ENCODE peak calls at places on chromosomes 2 and 18, in seven cellular contexts. V, B, R, O, C, A and N are unnamed samples.

GRCh38 chr2:48305569-48305968 is 224.4 kb upstream of the STON1 start:
- DNase-seq in V (no peak), B (no peak), R (no peak), O (no peak), C (no peak), A (no peak), N (no peak)

GRCh38 chr2:223494987-223495386 is 107.2 kb downstream of the SCG2 start:
- DNase-seq in V (no peak), B (no peak), R (no peak), O (no peak), C (no peak), A (no peak), N (no peak)

GRCh38 chr2:181129654-181130053 is 149.2 kb downstream of the UBE2E3 start:
- DNase-seq in V (no peak), B (no peak), R (no peak), O (no peak), C (no peak), A (no peak), N (peak; percentile 34)

GRCh38 chr2:18119883-18120282 is 241.4 kb downstream of the KCNS3 start:
- DNase-seq in V (no peak), B (no peak), R (no peak), O (no peak), C (no peak), A (no peak), N (peak; percentile 61)

GRCh38 chr2:27408601-27409320 is 630 bp downstream of the PPM1G start:
- DNase-seq in V (no peak), B (no peak), R (no peak), O (no peak), C (no peak), A (no peak), N (no peak)

GRCh38 chr2:7430869-7431641 is 513.8 kb downstream of the RNF144A start:
- DNase-seq in V (peak; percentile 46), B (no peak), R (peak; percentile 38), O (no peak), C (peak; percentile 18), A (no peak), N (peak; percentile 75)

GRCh38 chr2:128522829-128523228 is 204.2 kb upstream of the HS6ST1 start:
- DNase-seq in V (no peak), B (no peak), R (no peak), O (no peak), C (no peak), A (no peak), N (no peak)

GRCh38 chr2:212939777-212940531 is 211.5 kb downstream of the IKZF2 start:
- DNase-seq in V (no peak), B (no peak), R (no peak), O (no peak), C (no peak), A (no peak), N (no peak)

GRCh38 chr2:181124499-181124898 is 144.1 kb downstream of the UBE2E3 start:
- DNase-seq in V (no peak), B (no peak), R (no peak), O (no peak), C (no peak), A (no peak), N (no peak)

GRCh38 chr2:52632543-52632942 is 1135.1 kb upstream of the CHAC2 start:
- DNase-seq in V (no peak), B (no peak), R (no peak), O (no peak), C (no peak), A (no peak), N (no peak)

GRCh38 chr2:161036926-161037325 is 123.3 kb upstream of the TANK start:
- DNase-seq in V (no peak), B (no peak), R (no peak), O (no peak), C (no peak), A (no peak), N (no peak)

GRCh38 chr2:215105607-215106354 is 32.6 kb downstream of the ABCA12 start:
- DNase-seq in V (no peak), B (no peak), R (no peak), O (peak; percentile 69), C (no peak), A (no peak), N (no peak)

GRCh38 chr2:167215595-167215994 is 327.3 kb downstream of the XIRP2 start:
- DNase-seq in V (no peak), B (no peak), R (no peak), O (no peak), C (no peak), A (no peak), N (no peak)

GRCh38 chr2:37246205-37246604 is 14.7 kb downstream of the NDUFAF7 start:
- DNase-seq in V (no peak), B (no peak), R (no peak), O (no peak), C (no peak), A (no peak), N (no peak)

DNA sequence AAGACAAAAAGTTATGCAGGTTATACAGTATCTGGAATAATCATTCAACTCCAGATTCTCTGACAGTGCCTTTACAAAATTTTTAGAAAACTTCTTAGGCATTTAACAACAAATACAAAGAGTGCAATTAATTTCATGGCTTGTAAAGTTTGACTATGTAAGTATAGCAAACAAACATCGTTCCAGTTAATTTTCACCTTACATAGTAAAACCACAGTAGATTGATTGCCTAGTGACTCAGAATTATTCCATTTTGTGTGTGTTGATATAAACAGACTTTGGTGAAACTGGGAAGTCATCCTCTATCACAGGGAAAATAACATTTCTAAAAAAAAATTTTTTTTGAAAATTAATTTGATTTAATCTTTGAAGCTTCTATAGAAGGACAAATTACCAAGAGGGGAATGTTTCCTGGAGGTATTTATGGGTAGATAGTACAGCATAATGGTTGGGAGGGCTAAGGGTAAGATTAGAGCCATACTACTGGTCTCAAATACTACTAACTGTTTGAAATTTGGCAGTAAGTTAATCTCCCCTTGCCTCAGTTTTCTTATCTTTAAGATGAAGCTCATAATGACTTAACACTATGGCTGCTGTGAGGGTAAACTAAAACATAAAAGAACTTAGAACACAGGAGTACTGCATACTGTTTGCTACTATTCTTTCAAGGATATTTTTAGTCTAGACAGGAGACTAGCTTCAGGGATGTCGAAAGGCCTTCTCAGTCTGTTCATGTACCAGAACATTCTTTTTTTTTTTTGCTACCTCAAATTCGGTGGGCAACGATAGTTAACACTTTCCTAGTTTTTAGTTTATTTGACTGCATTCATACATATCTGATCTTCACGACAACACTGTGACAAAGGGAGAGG is 19.6 kb downstream of the NDUFAF7 start:
- DNase-seq in V (no peak), B (no peak), R (no peak), O (no peak), C (no peak), A (no peak), N (no peak)
- H3K36me3 ChIP-seq in V (peaks cover 49% of the 10 kb centered on the region), B (peaks cover 50% of the 10 kb centered on the region), R (peaks cover 39% of the 10 kb centered on the region), O (peaks cover 9% of the 10 kb centered on the region), C (no peaks in the 10 kb centered on the region), A (peaks cover 72% of the 10 kb centered on the region), N (peaks cover 6% of the 10 kb centered on the region)

GRCh38 chr18:13375302-13376255 is 157.0 kb downstream of the LDLRAD4 start:
- DNase-seq in V (peak; percentile 90), B (peak; percentile 92), R (peak; percentile 28), O (peak; percentile 30), C (peak; percentile 47), A (peak; percentile 82), N (peak; percentile 93)
- H3K4me1 ChIP-seq in V (peaks cover 29% of the 10 kb centered on the region), B (peaks cover 86% of the 10 kb centered on the region), R (peaks cover 67% of the 10 kb centered on the region), O (peaks cover 8% of the 10 kb centered on the region), C (no peaks in the 10 kb centered on the region), A (peaks cover 94% of the 10 kb centered on the region), N (no peaks in the 10 kb centered on the region)

GRCh38 chr2:112159454-112159921 is 21.3 kb downstream of the FBLN7 start:
- DNase-seq in V (no peak), B (no peak), R (no peak), O (no peak), C (no peak), A (no peak), N (no peak)
- H3K36me3 ChIP-seq in V (no peaks in the 10 kb centered on the region), B (no peaks in the 10 kb centered on the region), R (no peaks in the 10 kb centered on the region), O (no peaks in the 10 kb centered on the region), C (no peaks in the 10 kb centered on the region), A (no peaks in the 10 kb centered on the region), N (no peaks in the 10 kb centered on the region)

GRCh38 chr2:217866457-217866856 is 136.3 kb downstream of the TNS1 start:
- DNase-seq in V (no peak), B (no peak), R (no peak), O (no peak), C (no peak), A (no peak), N (no peak)

GRCh38 chr2:217864960-217865359 is 137.8 kb downstream of the TNS1 start:
- DNase-seq in V (no peak), B (no peak), R (no peak), O (no peak), C (no peak), A (no peak), N (peak; percentile 32)

GRCh38 chr2:217863874-217864273 is 138.9 kb downstream of the TNS1 start:
- DNase-seq in V (no peak), B (no peak), R (no peak), O (no peak), C (no peak), A (no peak), N (no peak)

GRCh38 chr2:217868265-217868892 is 134.4 kb downstream of the TNS1 start:
- DNase-seq in V (no peak), B (no peak), R (no peak), O (no peak), C (no peak), A (no peak), N (no peak)

DNA sequence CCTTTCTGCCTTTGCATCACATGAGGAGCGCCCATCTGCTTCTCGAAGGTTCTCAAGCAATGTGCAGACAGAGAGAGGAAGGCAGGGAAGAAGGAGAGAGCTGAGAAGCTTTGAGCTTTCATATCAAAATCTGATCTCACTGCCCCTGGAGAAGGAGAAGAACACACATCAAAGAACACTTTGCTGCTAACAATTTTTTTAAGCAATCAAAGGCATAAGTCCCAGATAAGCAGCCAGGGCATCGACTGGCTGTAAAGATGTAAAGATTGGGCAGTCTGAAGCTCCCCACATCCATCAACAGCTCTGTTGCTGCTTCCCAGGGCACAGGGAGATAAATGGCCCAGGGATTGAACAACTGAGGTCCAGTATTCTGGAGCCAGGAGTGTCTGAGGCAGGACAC is 137.4 kb downstream of the TNS1 start:
- DNase-seq in V (no peak), B (no peak), R (no peak), O (no peak), C (no peak), A (no peak), N (no peak)
- H3K4me1 ChIP-seq in V (peaks cover 45% of the 10 kb centered on the region), B (no peaks in the 10 kb centered on the region), R (no peaks in the 10 kb centered on the region), O (no peaks in the 10 kb centered on the region), C (peaks cover 4% of the 10 kb centered on the region), A (no peaks in the 10 kb centered on the region), N (no peaks in the 10 kb centered on the region)

GRCh38 chr2:134426721-134427120 is 172.8 kb downstream of the MGAT5 start:
- DNase-seq in V (no peak), B (no peak), R (no peak), O (no peak), C (no peak), A (no peak), N (no peak)
- H3K36me3 ChIP-seq in V (peaks cover 15% of the 10 kb centered on the region), B (peaks cover 60% of the 10 kb centered on the region), R (peaks cover 51% of the 10 kb centered on the region), O (peaks cover 13% of the 10 kb centered on the region), C (no peaks in the 10 kb centered on the region), A (peaks cover 62% of the 10 kb centered on the region), N (no peaks in the 10 kb centered on the region)

DNA sequence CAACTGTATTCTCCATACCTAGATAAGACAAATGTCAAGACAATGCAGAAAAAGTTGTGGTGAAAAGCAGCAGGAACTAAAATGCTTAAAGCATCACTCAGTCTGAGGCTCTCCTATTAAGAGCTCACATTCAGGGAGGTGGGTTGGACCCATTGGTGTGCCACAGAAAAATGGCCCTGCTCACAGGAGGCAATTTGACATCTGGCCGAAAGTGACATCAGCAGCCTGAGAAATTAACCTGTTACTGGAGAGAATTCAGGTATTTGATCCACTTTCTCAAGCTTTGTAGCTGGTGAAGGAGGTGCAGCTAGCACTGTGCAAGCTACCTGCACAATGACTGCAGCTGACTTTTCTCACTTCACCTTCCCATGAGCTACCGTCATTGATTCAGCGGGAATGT is 86.0 kb downstream of the TMEM247 start:
- DNase-seq in V (no peak), B (no peak), R (no peak), O (no peak), C (no peak), A (no peak), N (no peak)
- H3K4me1 ChIP-seq in V (peaks cover 52% of the 10 kb centered on the region), B (peaks cover 13% of the 10 kb centered on the region), R (peaks cover 10% of the 10 kb centered on the region), O (no peaks in the 10 kb centered on the region), C (peaks cover 16% of the 10 kb centered on the region), A (peaks cover 2% of the 10 kb centered on the region), N (peaks cover 4% of the 10 kb centered on the region)